ENCODE peak calls at places on chromosomes 5 and 9, in ten cellular contexts. One of them, this sample, is unnamed.

GRCh38 chr9:125752070-125752628 is 5.0 kb downstream of the PBX3 start:
- DNase-seq in tibial artery: no peak
- DNase-seq in AG04450: no peak
- DNase-seq in epithelial cell of esophagus: peak
- DNase-seq in choroid plexus epithelial cell: no peak
- DNase-seq in lower lobe of right lung: no peak
- DNase-seq in A549: no peak
- DNase-seq in Peyer's patch: no peak
- DNase-seq in left lung: no peak
- DNase-seq in mammary epithelial cell: peak
- DNase-seq in this sample: no peak

GRCh38 chr5:157196045-157196444 is 15.4 kb downstream of the ITK start:
- DNase-seq in tibial artery: no peak
- DNase-seq in AG04450: no peak
- DNase-seq in epithelial cell of esophagus: no peak
- DNase-seq in choroid plexus epithelial cell: no peak
- DNase-seq in lower lobe of right lung: no peak
- DNase-seq in A549: no peak
- DNase-seq in Peyer's patch: no peak
- DNase-seq in left lung: no peak
- DNase-seq in mammary epithelial cell: no peak
- DNase-seq in this sample: no peak

GRCh38 chr9:38350529-38350928 is 42.0 kb upstream of the ALDH1B1 start:
- DNase-seq in tibial artery: no peak
- DNase-seq in AG04450: no peak
- DNase-seq in epithelial cell of esophagus: no peak
- DNase-seq in choroid plexus epithelial cell: no peak
- DNase-seq in lower lobe of right lung: no peak
- DNase-seq in A549: no peak
- DNase-seq in Peyer's patch: no peak
- DNase-seq in left lung: no peak
- DNase-seq in mammary epithelial cell: no peak
- DNase-seq in this sample: no peak

GRCh38 chr9:70406446-70406862 is 8.0 kb downstream of the KLF9 start:
- DNase-seq in tibial artery: no peak
- DNase-seq in AG04450: no peak
- DNase-seq in epithelial cell of esophagus: no peak
- DNase-seq in choroid plexus epithelial cell: peak
- DNase-seq in lower lobe of right lung: no peak
- DNase-seq in A549: no peak
- DNase-seq in Peyer's patch: no peak
- DNase-seq in left lung: no peak
- DNase-seq in mammary epithelial cell: no peak
- DNase-seq in this sample: peak

GRCh38 chr5:151155777-151156731 is 1.5 kb downstream of the ANXA6 start:
- DNase-seq in tibial artery: peak
- DNase-seq in AG04450: no peak
- DNase-seq in epithelial cell of esophagus: no peak
- DNase-seq in choroid plexus epithelial cell: peak
- DNase-seq in lower lobe of right lung: no peak
- DNase-seq in A549: no peak
- DNase-seq in Peyer's patch: no peak
- DNase-seq in left lung: no peak
- DNase-seq in mammary epithelial cell: no peak
- DNase-seq in this sample: peak

GRCh38 chr9:95508968-95509850 is 7.6 kb downstream of the PTCH1 start:
- DNase-seq in tibial artery: peak
- DNase-seq in AG04450: peak
- DNase-seq in epithelial cell of esophagus: peak
- DNase-seq in choroid plexus epithelial cell: peak
- DNase-seq in lower lobe of right lung: peak
- DNase-seq in A549: peak
- DNase-seq in Peyer's patch: peak
- DNase-seq in left lung: peak
- DNase-seq in mammary epithelial cell: peak
- DNase-seq in this sample: peak

GRCh38 chr9:10130061-10130675 is 482.6 kb downstream of the PTPRD start:
- DNase-seq in tibial artery: no peak
- DNase-seq in AG04450: peak
- DNase-seq in epithelial cell of esophagus: no peak
- DNase-seq in choroid plexus epithelial cell: peak
- DNase-seq in lower lobe of right lung: no peak
- DNase-seq in A549: no peak
- DNase-seq in Peyer's patch: no peak
- DNase-seq in left lung: no peak
- DNase-seq in mammary epithelial cell: no peak
- DNase-seq in this sample: no peak

GRCh38 chr5:63245271-63245670 is 666.7 kb downstream of the LRRC70 start:
- DNase-seq in tibial artery: no peak
- DNase-seq in AG04450: no peak
- DNase-seq in epithelial cell of esophagus: peak
- DNase-seq in choroid plexus epithelial cell: no peak
- DNase-seq in lower lobe of right lung: no peak
- DNase-seq in A549: no peak
- DNase-seq in Peyer's patch: no peak
- DNase-seq in left lung: no peak
- DNase-seq in mammary epithelial cell: peak
- DNase-seq in this sample: peak

DNA sequence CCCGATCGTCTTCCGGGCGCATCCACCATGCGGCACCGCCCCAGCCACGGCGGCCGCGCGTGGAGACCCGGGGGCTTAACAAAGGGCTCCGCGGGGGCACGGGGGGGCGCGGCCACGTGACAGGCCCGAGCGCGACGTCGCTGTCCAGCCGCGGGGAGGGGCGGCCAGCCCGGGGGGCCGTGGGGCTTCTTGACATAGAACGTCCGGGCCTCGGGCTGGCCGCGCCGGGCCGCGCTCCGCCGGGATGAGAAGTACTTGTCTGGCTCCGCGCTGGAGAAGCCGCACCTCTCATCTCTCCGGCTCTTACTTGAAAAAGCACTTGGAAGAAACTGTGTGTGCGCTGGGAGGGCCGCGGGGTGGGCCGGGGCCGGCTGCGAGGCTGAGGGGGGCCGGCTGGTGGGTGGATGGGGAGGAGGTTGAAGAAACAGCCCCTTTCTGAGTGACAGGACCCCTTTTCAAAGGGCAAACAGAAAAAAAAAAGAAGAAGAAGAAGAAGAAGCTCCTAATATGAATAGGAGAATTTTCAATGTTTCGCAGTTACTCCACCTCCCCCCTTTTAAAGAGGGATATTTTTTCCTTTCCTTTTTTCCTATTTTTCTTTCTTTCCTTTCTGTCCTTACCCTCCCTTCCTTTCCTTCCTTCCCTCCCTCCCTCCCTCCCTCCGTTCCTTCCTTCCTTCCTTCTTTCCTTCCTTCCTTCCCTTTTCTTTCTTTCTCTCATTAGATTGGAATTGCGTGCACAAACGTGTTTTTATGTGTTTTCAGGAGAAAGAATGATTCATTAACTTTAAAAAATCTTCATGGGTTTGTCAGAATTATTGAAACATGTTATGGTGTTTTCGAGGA is 21.3 kb downstream of the NR2F1 start:
- DNase-seq in tibial artery: no peak
- DNase-seq in AG04450: no peak
- DNase-seq in epithelial cell of esophagus: peak
- DNase-seq in choroid plexus epithelial cell: peak
- DNase-seq in lower lobe of right lung: no peak
- DNase-seq in A549: no peak
- DNase-seq in Peyer's patch: no peak
- DNase-seq in left lung: no peak
- DNase-seq in mammary epithelial cell: no peak
- DNase-seq in this sample: peak
- H3K4me3 ChIP-seq in tibial artery: peak
- H3K4me3 ChIP-seq in AG04450: peak
- H3K4me3 ChIP-seq in epithelial cell of esophagus: no peak
- H3K4me3 ChIP-seq in choroid plexus epithelial cell: peak
- H3K4me3 ChIP-seq in lower lobe of right lung: peak
- H3K4me3 ChIP-seq in A549: no peak
- H3K4me3 ChIP-seq in Peyer's patch: no peak
- H3K4me3 ChIP-seq in left lung: peak
- H3K4me3 ChIP-seq in mammary epithelial cell: no peak
- H3K4me3 ChIP-seq in this sample: no peak

GRCh38 chr9:131091352-131091992 is 4.9 kb upstream of the AIF1L start:
- DNase-seq in tibial artery: no peak
- DNase-seq in AG04450: no peak
- DNase-seq in epithelial cell of esophagus: no peak
- DNase-seq in choroid plexus epithelial cell: no peak
- DNase-seq in lower lobe of right lung: no peak
- DNase-seq in A549: no peak
- DNase-seq in Peyer's patch: no peak
- DNase-seq in left lung: no peak
- DNase-seq in mammary epithelial cell: no peak
- DNase-seq in this sample: no peak

GRCh38 chr9:131084661-131085369 is 11.5 kb upstream of the AIF1L start:
- DNase-seq in tibial artery: no peak
- DNase-seq in AG04450: no peak
- DNase-seq in epithelial cell of esophagus: no peak
- DNase-seq in choroid plexus epithelial cell: no peak
- DNase-seq in lower lobe of right lung: no peak
- DNase-seq in A549: no peak
- DNase-seq in Peyer's patch: no peak
- DNase-seq in left lung: no peak
- DNase-seq in mammary epithelial cell: no peak
- DNase-seq in this sample: no peak

GRCh38 chr9:131090025-131090787 is 6.1 kb upstream of the AIF1L start:
- DNase-seq in tibial artery: no peak
- DNase-seq in AG04450: no peak
- DNase-seq in epithelial cell of esophagus: no peak
- DNase-seq in choroid plexus epithelial cell: no peak
- DNase-seq in lower lobe of right lung: no peak
- DNase-seq in A549: no peak
- DNase-seq in Peyer's patch: no peak
- DNase-seq in left lung: no peak
- DNase-seq in mammary epithelial cell: no peak
- DNase-seq in this sample: no peak

GRCh38 chr9:131085370-131086122 is 10.8 kb upstream of the AIF1L start:
- DNase-seq in tibial artery: no peak
- DNase-seq in AG04450: no peak
- DNase-seq in epithelial cell of esophagus: no peak
- DNase-seq in choroid plexus epithelial cell: no peak
- DNase-seq in lower lobe of right lung: no peak
- DNase-seq in A549: no peak
- DNase-seq in Peyer's patch: no peak
- DNase-seq in left lung: no peak
- DNase-seq in mammary epithelial cell: no peak
- DNase-seq in this sample: no peak

DNA sequence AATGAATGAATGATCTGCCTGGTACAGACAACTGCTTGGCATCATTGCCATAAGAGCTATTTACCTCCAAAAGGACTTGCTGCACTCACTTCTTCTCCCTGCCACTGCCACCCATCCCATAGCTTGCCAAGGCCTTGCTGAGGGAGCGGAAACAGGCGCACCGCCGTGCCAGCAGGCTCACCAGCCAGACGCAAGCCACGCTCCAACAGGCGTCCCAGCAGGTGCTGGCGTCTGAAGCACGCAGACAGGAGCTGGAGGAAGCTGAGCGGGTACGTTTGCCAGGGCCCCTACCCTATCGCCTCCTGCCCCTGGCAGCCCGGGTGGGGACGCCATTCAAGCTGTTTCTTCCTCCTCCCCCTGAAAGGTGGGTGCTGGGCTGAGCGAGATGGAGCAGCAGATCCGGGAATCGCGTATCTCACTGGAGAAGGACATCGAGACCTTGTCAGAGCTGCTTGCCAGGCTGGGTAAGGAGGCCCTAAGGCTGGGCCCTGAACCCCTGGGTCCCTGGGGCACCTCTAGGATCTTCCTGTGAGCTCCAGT is 8.9 kb upstream of the AIF1L start:
- DNase-seq in tibial artery: no peak
- DNase-seq in AG04450: no peak
- DNase-seq in epithelial cell of esophagus: no peak
- DNase-seq in choroid plexus epithelial cell: no peak
- DNase-seq in lower lobe of right lung: no peak
- DNase-seq in A549: no peak
- DNase-seq in Peyer's patch: no peak
- DNase-seq in left lung: no peak
- DNase-seq in mammary epithelial cell: no peak
- DNase-seq in this sample: no peak
- TF ChIP-seq CTCF in tibial artery: no peak
- TF ChIP-seq CTCF in AG04450: no peak
- TF ChIP-seq CTCF in epithelial cell of esophagus: no peak
- TF ChIP-seq CTCF in choroid plexus epithelial cell: no peak
- TF ChIP-seq CTCF in lower lobe of right lung: no peak
- TF ChIP-seq CTCF in A549: no peak
- TF ChIP-seq CTCF in Peyer's patch: no peak
- TF ChIP-seq CTCF in left lung: no peak
- TF ChIP-seq CTCF in mammary epithelial cell: no peak
- TF ChIP-seq CTCF in this sample: no peak

GRCh38 chr5:138539791-138540190 is 3.2 kb downstream of the ETF1 start:
- DNase-seq in tibial artery: no peak
- DNase-seq in AG04450: no peak
- DNase-seq in epithelial cell of esophagus: no peak
- DNase-seq in choroid plexus epithelial cell: no peak
- DNase-seq in lower lobe of right lung: no peak
- DNase-seq in A549: no peak
- DNase-seq in Peyer's patch: no peak
- DNase-seq in left lung: no peak
- DNase-seq in mammary epithelial cell: no peak
- DNase-seq in this sample: no peak

GRCh38 chr5:138542120-138542955 is 698 bp downstream of the ETF1 start:
- DNase-seq in tibial artery: no peak
- DNase-seq in AG04450: no peak
- DNase-seq in epithelial cell of esophagus: no peak
- DNase-seq in choroid plexus epithelial cell: no peak
- DNase-seq in lower lobe of right lung: no peak
- DNase-seq in A549: no peak
- DNase-seq in Peyer's patch: no peak
- DNase-seq in left lung: no peak
- DNase-seq in mammary epithelial cell: no peak
- DNase-seq in this sample: peak

GRCh38 chr5:138543730-138544104 is 681 bp upstream of the ETF1 start:
- DNase-seq in tibial artery: no peak
- DNase-seq in AG04450: no peak
- DNase-seq in epithelial cell of esophagus: no peak
- DNase-seq in choroid plexus epithelial cell: no peak
- DNase-seq in lower lobe of right lung: no peak
- DNase-seq in A549: peak
- DNase-seq in Peyer's patch: no peak
- DNase-seq in left lung: no peak
- DNase-seq in mammary epithelial cell: no peak
- DNase-seq in this sample: no peak

GRCh38 chr5:138542956-138543729 is at the start of gene ETF1:
- DNase-seq in tibial artery: peak
- DNase-seq in AG04450: peak
- DNase-seq in epithelial cell of esophagus: peak
- DNase-seq in choroid plexus epithelial cell: peak
- DNase-seq in lower lobe of right lung: peak
- DNase-seq in A549: peak
- DNase-seq in Peyer's patch: peak
- DNase-seq in left lung: peak
- DNase-seq in mammary epithelial cell: peak
- DNase-seq in this sample: peak

GRCh38 chr5:138541511-138541910 is 1.5 kb downstream of the ETF1 start:
- DNase-seq in tibial artery: no peak
- DNase-seq in AG04450: no peak
- DNase-seq in epithelial cell of esophagus: no peak
- DNase-seq in choroid plexus epithelial cell: peak
- DNase-seq in lower lobe of right lung: no peak
- DNase-seq in A549: no peak
- DNase-seq in Peyer's patch: no peak
- DNase-seq in left lung: no peak
- DNase-seq in mammary epithelial cell: no peak
- DNase-seq in this sample: peak
- H3K4me3 ChIP-seq in tibial artery: peak
- H3K4me3 ChIP-seq in AG04450: peak
- H3K4me3 ChIP-seq in epithelial cell of esophagus: peak
- H3K4me3 ChIP-seq in choroid plexus epithelial cell: peak
- H3K4me3 ChIP-seq in lower lobe of right lung: peak
- H3K4me3 ChIP-seq in A549: peak
- H3K4me3 ChIP-seq in Peyer's patch: peak
- H3K4me3 ChIP-seq in left lung: peak
- H3K4me3 ChIP-seq in mammary epithelial cell: peak
- H3K4me3 ChIP-seq in this sample: peak

DNA sequence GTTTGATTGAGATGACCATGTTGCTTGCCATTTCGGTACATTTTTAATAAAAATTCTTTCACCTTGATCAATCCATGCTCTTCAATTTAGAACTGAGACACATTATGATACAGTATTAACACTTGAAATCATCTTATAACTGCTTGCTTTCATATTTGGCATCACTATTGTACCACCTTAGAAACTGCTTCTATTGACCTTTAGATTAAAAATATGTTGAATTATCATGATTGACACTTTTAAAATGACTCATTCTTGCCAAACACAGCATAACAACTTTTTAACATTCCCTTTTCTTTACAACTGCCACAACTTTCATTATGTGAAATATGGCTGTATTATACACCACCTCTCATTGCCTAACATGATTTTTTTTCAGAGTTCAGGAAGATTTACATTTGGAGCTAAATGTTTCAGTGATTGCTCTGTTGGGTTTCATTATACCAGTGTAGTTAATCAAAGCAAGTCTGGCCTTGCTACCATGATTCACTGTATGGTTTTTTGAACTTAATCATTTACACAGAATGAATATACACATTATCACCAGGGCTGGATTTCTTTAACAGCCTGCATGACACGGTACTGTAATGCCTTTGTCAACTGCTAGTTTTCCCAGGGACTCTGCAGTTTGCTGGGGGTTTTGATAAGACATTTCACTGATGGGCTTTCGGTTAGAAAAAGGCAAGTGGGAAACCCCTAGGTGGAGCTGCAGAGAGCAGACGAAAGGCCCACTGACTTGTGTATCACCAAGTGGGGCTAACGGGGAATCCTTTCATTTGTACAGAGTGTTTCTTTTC is 93.6 kb upstream of the TLE4 start:
- DNase-seq in tibial artery: no peak
- DNase-seq in AG04450: no peak
- DNase-seq in epithelial cell of esophagus: peak
- DNase-seq in choroid plexus epithelial cell: peak
- DNase-seq in lower lobe of right lung: no peak
- DNase-seq in A549: no peak
- DNase-seq in Peyer's patch: no peak
- DNase-seq in left lung: no peak
- DNase-seq in mammary epithelial cell: peak
- DNase-seq in this sample: peak
- TF ChIP-seq CTCF in tibial artery: no peak
- TF ChIP-seq CTCF in AG04450: peak
- TF ChIP-seq CTCF in epithelial cell of esophagus: peak
- TF ChIP-seq CTCF in choroid plexus epithelial cell: peak
- TF ChIP-seq CTCF in lower lobe of right lung: peak
- TF ChIP-seq CTCF in A549: peak
- TF ChIP-seq CTCF in Peyer's patch: no peak
- TF ChIP-seq CTCF in left lung: no peak
- TF ChIP-seq CTCF in mammary epithelial cell: no peak
- TF ChIP-seq CTCF in this sample: peak